ENCODE peak calls at places on chromosome 1, in seven cellular contexts. M is RWPE1; V is lower leg skin; K is AG08396; O is CD8-positive, alpha-beta memory T cell; Q is ureter; E is fibroblast of lung. F is an unnamed sample.

GRCh38 chr1:190479537-190479936 is 1.9 kb upstream of the BRINP3 start:
- DNase-seq in M (no peak), V (no peak), K (no peak), O (no peak), Q (no peak), E (no peak), F (no peak)

GRCh38 chr1:219304227-219305226 is 130.8 kb downstream of the LYPLAL1 start:
- DNase-seq in M (peak), V (no peak), K (peak), O (no peak), Q (no peak), E (peak), F (no peak)

GRCh38 chr1:152160553-152160952 is 1.5 kb upstream of the RPTN start:
- DNase-seq in M (no peak), V (no peak), K (no peak), O (no peak), Q (no peak), E (no peak), F (no peak)

GRCh38 chr1:2275796-2276536 is 47.8 kb downstream of the SKI start:
- DNase-seq in M (no peak), V (no peak), K (no peak), O (no peak), Q (no peak), E (peak), F (no peak)

GRCh38 chr1:119766374-119766794 is 2.3 kb downstream of the HMGCS2 start:
- DNase-seq in M (no peak), V (no peak), K (no peak), O (no peak), Q (no peak), E (no peak), F (no peak)

GRCh38 chr1:5856246-5856815 is 135.9 kb downstream of the NPHP4 start:
- DNase-seq in M (peak), V (no peak), K (no peak), O (no peak), Q (no peak), E (no peak), F (no peak)

GRCh38 chr1:67735220-67735619 is 50.2 kb downstream of the GADD45A start:
- DNase-seq in M (no peak), V (no peak), K (no peak), O (no peak), Q (no peak), E (no peak), F (no peak)

GRCh38 chr1:172405912-172406311 is 14.6 kb upstream of the C1orf105 start:
- DNase-seq in M (no peak), V (no peak), K (no peak), O (no peak), Q (no peak), E (no peak), F (no peak)

GRCh38 chr1:30068787-30069472 is 654.5 kb downstream of the MATN1 start:
- DNase-seq in M (peak), V (no peak), K (no peak), O (no peak), Q (no peak), E (no peak), F (no peak)

GRCh38 chr1:160707171-160708109 is 4.2 kb downstream of the CD48 start:
- DNase-seq in M (no peak), V (no peak), K (no peak), O (no peak), Q (no peak), E (no peak), F (no peak)

GRCh38 chr1:4344065-4344753 is 310.2 kb upstream of the AJAP1 start:
- DNase-seq in M (no peak), V (no peak), K (no peak), O (no peak), Q (no peak), E (no peak), F (no peak)

GRCh38 chr1:40317394-40318074 is 448 bp upstream of the COL9A2 start:
- DNase-seq in M (no peak), V (peak), K (peak), O (no peak), Q (no peak), E (no peak), F (no peak)

GRCh38 chr1:58618303-58618702 is 41.3 kb upstream of the TACSTD2 start:
- DNase-seq in M (peak), V (peak), K (peak), O (no peak), Q (peak), E (peak), F (no peak)

GRCh38 chr1:89198500-89199072 is at the start of gene GBP4:
- DNase-seq in M (peak), V (no peak), K (peak), O (peak), Q (peak), E (peak), F (no peak)

GRCh38 chr1:234899041-234899787 is 229.4 kb downstream of the TOMM20 start:
- DNase-seq in M (no peak), V (no peak), K (peak), O (no peak), Q (no peak), E (no peak), F (no peak)

GRCh38 chr1:37303884-37304574 is 170.4 kb upstream of the ZC3H12A start:
- DNase-seq in M (no peak), V (no peak), K (no peak), O (no peak), Q (no peak), E (no peak), F (no peak)

GRCh38 chr1:184889902-184890301 is 84.4 kb downstream of the NIBAN1 start:
- DNase-seq in M (no peak), V (no peak), K (no peak), O (no peak), Q (no peak), E (no peak), F (peak)

GRCh38 chr1:76868916-76869315 is 1.6 kb downstream of the ST6GALNAC5 start:
- DNase-seq in M (no peak), V (peak), K (peak), O (no peak), Q (no peak), E (no peak), F (no peak)

GRCh38 chr1:151620286-151620685 is 8.4 kb downstream of the SNX27 start:
- DNase-seq in M (no peak), V (no peak), K (no peak), O (no peak), Q (no peak), E (peak), F (no peak)